ENCODE peak calls at places on chromosome 6, in six cellular contexts. One of them, this sample, is unnamed.

GRCh38 chr6:84193140-84193708 is 34.2 kb downstream of the CEP162 start:
- DNase-seq in ovary: no peak
- DNase-seq in adrenal gland: peak; percentile 7
- DNase-seq in breast epithelium: no peak
- DNase-seq in body of pancreas: no peak
- DNase-seq in K562: no peak
- DNase-seq in this sample: no peak

GRCh38 chr6:89941031-89941775 is 46.9 kb downstream of the GJA10 start:
- DNase-seq in ovary: peak; percentile 33
- DNase-seq in adrenal gland: no peak
- DNase-seq in breast epithelium: no peak
- DNase-seq in body of pancreas: peak; percentile 77
- DNase-seq in K562: no peak
- DNase-seq in this sample: peak; percentile 42

GRCh38 chr6:54533567-54533966 is 225.3 kb downstream of the TINAG start:
- DNase-seq in ovary: no peak
- DNase-seq in adrenal gland: no peak
- DNase-seq in breast epithelium: no peak
- DNase-seq in body of pancreas: no peak
- DNase-seq in K562: no peak
- DNase-seq in this sample: no peak

GRCh38 chr6:81683928-81684327 is 68.6 kb downstream of the TENT5A start:
- DNase-seq in ovary: no peak
- DNase-seq in adrenal gland: no peak
- DNase-seq in breast epithelium: no peak
- DNase-seq in body of pancreas: no peak
- DNase-seq in K562: no peak
- DNase-seq in this sample: no peak

GRCh38 chr6:107730106-107730505 is 94.0 kb downstream of the SCML4 start:
- DNase-seq in ovary: no peak
- DNase-seq in adrenal gland: no peak
- DNase-seq in breast epithelium: no peak
- DNase-seq in body of pancreas: no peak
- DNase-seq in K562: no peak
- DNase-seq in this sample: no peak

GRCh38 chr6:70520575-70520974 is 46.2 kb upstream of the SDHAF4 start:
- DNase-seq in ovary: no peak
- DNase-seq in adrenal gland: no peak
- DNase-seq in breast epithelium: no peak
- DNase-seq in body of pancreas: no peak
- DNase-seq in K562: peak; percentile 9
- DNase-seq in this sample: no peak

GRCh38 chr6:43779864-43780260 is 9.9 kb downstream of the VEGFA start:
- DNase-seq in ovary: no peak
- DNase-seq in adrenal gland: peak; percentile 62
- DNase-seq in breast epithelium: peak; percentile 89
- DNase-seq in body of pancreas: peak; percentile 82
- DNase-seq in K562: no peak
- DNase-seq in this sample: no peak

GRCh38 chr6:111874030-111874425 is 776 bp upstream of the FYN start:
- DNase-seq in ovary: peak; percentile 30
- DNase-seq in adrenal gland: peak; percentile 23
- DNase-seq in breast epithelium: no peak
- DNase-seq in body of pancreas: no peak
- DNase-seq in K562: no peak
- DNase-seq in this sample: no peak

GRCh38 chr6:32329141-32329540 is 42.6 kb downstream of the TSBP1 start:
- DNase-seq in ovary: no peak
- DNase-seq in adrenal gland: no peak
- DNase-seq in breast epithelium: no peak
- DNase-seq in body of pancreas: no peak
- DNase-seq in K562: no peak
- DNase-seq in this sample: no peak

GRCh38 chr6:108174371-108175175 is 8.8 kb downstream of the NR2E1 start:
- DNase-seq in ovary: no peak
- DNase-seq in adrenal gland: no peak
- DNase-seq in breast epithelium: no peak
- DNase-seq in body of pancreas: no peak
- DNase-seq in K562: no peak
- DNase-seq in this sample: no peak

GRCh38 chr6:15874821-15875220 is 212.0 kb upstream of the DTNBP1 start:
- DNase-seq in ovary: no peak
- DNase-seq in adrenal gland: no peak
- DNase-seq in breast epithelium: no peak
- DNase-seq in body of pancreas: no peak
- DNase-seq in K562: no peak
- DNase-seq in this sample: no peak

GRCh38 chr6:816510-817084 is 123.7 kb upstream of the EXOC2 start:
- DNase-seq in ovary: no peak
- DNase-seq in adrenal gland: no peak
- DNase-seq in breast epithelium: no peak
- DNase-seq in body of pancreas: peak; percentile 10
- DNase-seq in K562: no peak
- DNase-seq in this sample: no peak

GRCh38 chr6:163031931-163032330 is 304.2 kb downstream of the PACRG start:
- DNase-seq in ovary: no peak
- DNase-seq in adrenal gland: no peak
- DNase-seq in breast epithelium: no peak
- DNase-seq in body of pancreas: no peak
- DNase-seq in K562: no peak
- DNase-seq in this sample: no peak

GRCh38 chr6:143177706-143178105 is 117.0 kb downstream of the AIG1 start:
- DNase-seq in ovary: no peak
- DNase-seq in adrenal gland: no peak
- DNase-seq in breast epithelium: no peak
- DNase-seq in body of pancreas: no peak
- DNase-seq in K562: no peak
- DNase-seq in this sample: no peak

GRCh38 chr6:5681480-5681879 is 325.2 kb downstream of the NRN1 start:
- DNase-seq in ovary: no peak
- DNase-seq in adrenal gland: no peak
- DNase-seq in breast epithelium: no peak
- DNase-seq in body of pancreas: no peak
- DNase-seq in K562: no peak
- DNase-seq in this sample: no peak

GRCh38 chr6:169162968-169163903 is 90.4 kb downstream of the THBS2 start:
- DNase-seq in ovary: peak; percentile 69
- DNase-seq in adrenal gland: peak; percentile 90
- DNase-seq in breast epithelium: no peak
- DNase-seq in body of pancreas: no peak
- DNase-seq in K562: no peak
- DNase-seq in this sample: no peak

GRCh38 chr6:140660295-140660694 is 1285.8 kb upstream of the CITED2 start:
- DNase-seq in ovary: no peak
- DNase-seq in adrenal gland: no peak
- DNase-seq in breast epithelium: no peak
- DNase-seq in body of pancreas: no peak
- DNase-seq in K562: no peak
- DNase-seq in this sample: no peak

GRCh38 chr6:5541751-5542432 is 280.6 kb downstream of the FARS2 start:
- DNase-seq in ovary: no peak
- DNase-seq in adrenal gland: peak; percentile 36
- DNase-seq in breast epithelium: no peak
- DNase-seq in body of pancreas: no peak
- DNase-seq in K562: no peak
- DNase-seq in this sample: no peak

GRCh38 chr6:30939473-30939872 is 1.3 kb upstream of the MUCL3 start:
- DNase-seq in ovary: no peak
- DNase-seq in adrenal gland: peak; percentile 25
- DNase-seq in breast epithelium: no peak
- DNase-seq in body of pancreas: peak; percentile 52
- DNase-seq in K562: no peak
- DNase-seq in this sample: no peak

GRCh38 chr6:149289192-149289741 is 28.2 kb upstream of the TAB2 start:
- DNase-seq in ovary: no peak
- DNase-seq in adrenal gland: no peak
- DNase-seq in breast epithelium: no peak
- DNase-seq in body of pancreas: no peak
- DNase-seq in K562: no peak
- DNase-seq in this sample: no peak

GRCh38 chr6:152634773-152635172 is 2.4 kb downstream of the SYNE1 start:
- DNase-seq in ovary: no peak
- DNase-seq in adrenal gland: no peak
- DNase-seq in breast epithelium: no peak
- DNase-seq in body of pancreas: no peak
- DNase-seq in K562: no peak
- DNase-seq in this sample: no peak

GRCh38 chr6:169988769-169989550 is 237.5 kb downstream of the ERMARD start:
- DNase-seq in ovary: no peak
- DNase-seq in adrenal gland: no peak
- DNase-seq in breast epithelium: no peak
- DNase-seq in body of pancreas: no peak
- DNase-seq in K562: no peak
- DNase-seq in this sample: no peak

GRCh38 chr6:85479221-85479620 is 29.3 kb downstream of the NT5E start:
- DNase-seq in ovary: no peak
- DNase-seq in adrenal gland: no peak
- DNase-seq in breast epithelium: no peak
- DNase-seq in body of pancreas: no peak
- DNase-seq in K562: no peak
- DNase-seq in this sample: no peak

GRCh38 chr6:22466665-22467064 is 102.7 kb upstream of the HDGFL1 start:
- DNase-seq in ovary: no peak
- DNase-seq in adrenal gland: no peak
- DNase-seq in breast epithelium: no peak
- DNase-seq in body of pancreas: no peak
- DNase-seq in K562: no peak
- DNase-seq in this sample: no peak

GRCh38 chr6:139932671-139933070 is 558.2 kb upstream of the CITED2 start:
- DNase-seq in ovary: no peak
- DNase-seq in adrenal gland: no peak
- DNase-seq in breast epithelium: no peak
- DNase-seq in body of pancreas: no peak
- DNase-seq in K562: no peak
- DNase-seq in this sample: no peak

GRCh38 chr6:91654844-91655192 is 1067.9 kb upstream of the MAP3K7 start:
- DNase-seq in ovary: no peak
- DNase-seq in adrenal gland: no peak
- DNase-seq in breast epithelium: no peak
- DNase-seq in body of pancreas: no peak
- DNase-seq in K562: no peak
- DNase-seq in this sample: no peak

GRCh38 chr6:75893058-75893775 is 144.2 kb downstream of the MYO6 start:
- DNase-seq in ovary: no peak
- DNase-seq in adrenal gland: no peak
- DNase-seq in breast epithelium: no peak
- DNase-seq in body of pancreas: no peak
- DNase-seq in K562: peak; percentile 27
- DNase-seq in this sample: no peak

GRCh38 chr6:81145506-81145905 is 607.0 kb downstream of the TENT5A start:
- DNase-seq in ovary: no peak
- DNase-seq in adrenal gland: no peak
- DNase-seq in breast epithelium: no peak
- DNase-seq in body of pancreas: no peak
- DNase-seq in K562: no peak
- DNase-seq in this sample: no peak

GRCh38 chr6:36029464-36029863 is 1.9 kb downstream of the MAPK14 start:
- DNase-seq in ovary: no peak
- DNase-seq in adrenal gland: no peak
- DNase-seq in breast epithelium: no peak
- DNase-seq in body of pancreas: no peak
- DNase-seq in K562: no peak
- DNase-seq in this sample: no peak

GRCh38 chr6:158115508-158115907 is 52.6 kb downstream of the SERAC1 start:
- DNase-seq in ovary: no peak
- DNase-seq in adrenal gland: no peak
- DNase-seq in breast epithelium: no peak
- DNase-seq in body of pancreas: no peak
- DNase-seq in K562: peak; percentile 32
- DNase-seq in this sample: no peak

GRCh38 chr6:158109744-158110143 is 58.3 kb downstream of the SERAC1 start:
- DNase-seq in ovary: no peak
- DNase-seq in adrenal gland: no peak
- DNase-seq in breast epithelium: no peak
- DNase-seq in body of pancreas: no peak
- DNase-seq in K562: no peak
- DNase-seq in this sample: no peak

GRCh38 chr6:158115102-158115501 is 53.0 kb downstream of the SERAC1 start:
- DNase-seq in ovary: no peak
- DNase-seq in adrenal gland: no peak
- DNase-seq in breast epithelium: no peak
- DNase-seq in body of pancreas: no peak
- DNase-seq in K562: no peak
- DNase-seq in this sample: no peak

GRCh38 chr6:158110986-158111385 is 57.1 kb downstream of the SERAC1 start:
- DNase-seq in ovary: no peak
- DNase-seq in adrenal gland: no peak
- DNase-seq in breast epithelium: no peak
- DNase-seq in body of pancreas: no peak
- DNase-seq in K562: no peak
- DNase-seq in this sample: no peak

GRCh38 chr6:158111987-158112386 is 56.1 kb downstream of the SERAC1 start:
- DNase-seq in ovary: no peak
- DNase-seq in adrenal gland: no peak
- DNase-seq in breast epithelium: no peak
- DNase-seq in body of pancreas: no peak
- DNase-seq in K562: no peak
- DNase-seq in this sample: no peak
- TF ChIP-seq POLR2A in ovary: no peak
- TF ChIP-seq POLR2A in adrenal gland: no peak
- TF ChIP-seq POLR2A in breast epithelium: no peak
- TF ChIP-seq POLR2A in body of pancreas: no peak
- TF ChIP-seq POLR2A in K562: no peak
- TF ChIP-seq POLR2A in this sample: no peak

GRCh38 chr6:28277746-28278145 is 3.6 kb upstream of the PGBD1 start:
- DNase-seq in ovary: no peak
- DNase-seq in adrenal gland: no peak
- DNase-seq in breast epithelium: no peak
- DNase-seq in body of pancreas: no peak
- DNase-seq in K562: no peak
- DNase-seq in this sample: no peak
- TF ChIP-seq POLR2A in ovary: no peak
- TF ChIP-seq POLR2A in adrenal gland: no peak
- TF ChIP-seq POLR2A in breast epithelium: no peak
- TF ChIP-seq POLR2A in body of pancreas: no peak
- TF ChIP-seq POLR2A in K562: no peak
- TF ChIP-seq POLR2A in this sample: no peak

GRCh38 chr6:33570806-33571636 is 9.1 kb downstream of the BAK1 start:
- DNase-seq in ovary: peak; percentile 76
- DNase-seq in adrenal gland: peak; percentile 80
- DNase-seq in breast epithelium: peak; percentile 75
- DNase-seq in body of pancreas: peak; percentile 85
- DNase-seq in K562: peak; percentile 93
- DNase-seq in this sample: peak; percentile 73
- TF ChIP-seq POLR2A in ovary: no peak
- TF ChIP-seq POLR2A in adrenal gland: peak; percentile 40
- TF ChIP-seq POLR2A in breast epithelium: no peak
- TF ChIP-seq POLR2A in body of pancreas: peak; percentile 80
- TF ChIP-seq POLR2A in K562: peak; percentile 77
- TF ChIP-seq POLR2A in this sample: no peak

GRCh38 chr6:109454483-109455160 is 950 bp downstream of the MICAL1 start:
- DNase-seq in ovary: peak; percentile 39
- DNase-seq in adrenal gland: peak; percentile 41
- DNase-seq in breast epithelium: no peak
- DNase-seq in body of pancreas: peak; percentile 70
- DNase-seq in K562: no peak
- DNase-seq in this sample: no peak
- TF ChIP-seq POLR2A in ovary: no peak
- TF ChIP-seq POLR2A in adrenal gland: no peak
- TF ChIP-seq POLR2A in breast epithelium: no peak
- TF ChIP-seq POLR2A in body of pancreas: no peak
- TF ChIP-seq POLR2A in K562: no peak
- TF ChIP-seq POLR2A in this sample: peak; percentile 8